ENCODE peak calls at places on chromosome 13, in six cellular contexts. One of them, this sample, is unnamed.

GRCh38 chr13:51222510-51223283 is 499 bp downstream of the FAM124A start:
- DNase-seq in GM12878: no peak
- DNase-seq in MM.1S: no peak
- DNase-seq in GM23248: peak
- DNase-seq in K562: no peak
- DNase-seq in hepatocyte: peak
- DNase-seq in this sample: no peak

GRCh38 chr13:76036176-76036575 is 400.0 kb downstream of the LMO7 start:
- DNase-seq in K562: no peak
- DNase-seq in GM23248: no peak
- DNase-seq in MM.1S: no peak
- DNase-seq in GM12878: no peak
- DNase-seq in hepatocyte: no peak
- DNase-seq in this sample: no peak

GRCh38 chr13:51714663-51715168 is 89.2 kb downstream of the DHRS12 start:
- DNase-seq in K562: no peak
- DNase-seq in hepatocyte: no peak
- DNase-seq in MM.1S: peak
- DNase-seq in GM12878: peak
- DNase-seq in GM23248: peak
- DNase-seq in this sample: no peak

GRCh38 chr13:44474122-44474910 is 100.7 kb downstream of the SERP2 start:
- DNase-seq in hepatocyte: no peak
- DNase-seq in K562: no peak
- DNase-seq in GM12878: no peak
- DNase-seq in GM23248: peak
- DNase-seq in MM.1S: no peak
- DNase-seq in this sample: no peak

GRCh38 chr13:43546260-43546659 is 240.5 kb downstream of the ENOX1 start:
- DNase-seq in hepatocyte: no peak
- DNase-seq in K562: no peak
- DNase-seq in GM12878: no peak
- DNase-seq in MM.1S: no peak
- DNase-seq in GM23248: no peak
- DNase-seq in this sample: no peak

GRCh38 chr13:37995052-37995451 is 125.5 kb upstream of the TRPC4 start:
- DNase-seq in GM23248: peak
- DNase-seq in hepatocyte: peak
- DNase-seq in GM12878: no peak
- DNase-seq in MM.1S: no peak
- DNase-seq in K562: no peak
- DNase-seq in this sample: no peak

GRCh38 chr13:79912403-79912802 is 428.5 kb downstream of the SPRY2 start:
- DNase-seq in MM.1S: no peak
- DNase-seq in GM12878: no peak
- DNase-seq in GM23248: no peak
- DNase-seq in K562: no peak
- DNase-seq in hepatocyte: no peak
- DNase-seq in this sample: no peak

GRCh38 chr13:44243198-44243852 is 130.3 kb upstream of the SERP2 start:
- DNase-seq in hepatocyte: peak
- DNase-seq in GM23248: peak
- DNase-seq in K562: peak
- DNase-seq in GM12878: no peak
- DNase-seq in MM.1S: peak
- DNase-seq in this sample: peak

GRCh38 chr13:86085890-86086289 is 286.7 kb upstream of the SLITRK6 start:
- DNase-seq in GM23248: peak
- DNase-seq in GM12878: no peak
- DNase-seq in MM.1S: no peak
- DNase-seq in hepatocyte: no peak
- DNase-seq in K562: no peak
- DNase-seq in this sample: peak

GRCh38 chr13:44383945-44384344 is 10.3 kb downstream of the SERP2 start:
- DNase-seq in K562: no peak
- DNase-seq in MM.1S: no peak
- DNase-seq in GM12878: no peak
- DNase-seq in GM23248: no peak
- DNase-seq in hepatocyte: no peak
- DNase-seq in this sample: no peak

GRCh38 chr13:43401364-43401763 is 378.0 kb downstream of the DNAJC15 start:
- DNase-seq in hepatocyte: no peak
- DNase-seq in GM12878: no peak
- DNase-seq in MM.1S: no peak
- DNase-seq in K562: no peak
- DNase-seq in GM23248: no peak
- DNase-seq in this sample: no peak

GRCh38 chr13:59677966-59678814 is 485.5 kb downstream of the DIAPH3 start:
- DNase-seq in K562: peak
- DNase-seq in hepatocyte: peak
- DNase-seq in MM.1S: peak
- DNase-seq in GM12878: no peak
- DNase-seq in GM23248: peak
- DNase-seq in this sample: peak

GRCh38 chr13:98738213-98738612 is 14.3 kb downstream of the SLC15A1 start:
- DNase-seq in hepatocyte: no peak
- DNase-seq in K562: no peak
- DNase-seq in GM23248: no peak
- DNase-seq in GM12878: no peak
- DNase-seq in MM.1S: no peak
- DNase-seq in this sample: no peak

GRCh38 chr13:29906432-29907011 is 56.1 kb upstream of the UBL3 start:
- DNase-seq in K562: no peak
- DNase-seq in hepatocyte: no peak
- DNase-seq in GM23248: no peak
- DNase-seq in GM12878: no peak
- DNase-seq in MM.1S: no peak
- DNase-seq in this sample: no peak

GRCh38 chr13:50544226-50544625 is 299.3 kb downstream of the DLEU7 start:
- DNase-seq in K562: no peak
- DNase-seq in MM.1S: no peak
- DNase-seq in GM12878: no peak
- DNase-seq in hepatocyte: no peak
- DNase-seq in GM23248: no peak
- DNase-seq in this sample: no peak

GRCh38 chr13:46341112-46341711 is 45.8 kb downstream of the RUBCNL start:
- DNase-seq in GM12878: peak
- DNase-seq in K562: no peak
- DNase-seq in GM23248: peak
- DNase-seq in hepatocyte: no peak
- DNase-seq in MM.1S: no peak
- DNase-seq in this sample: no peak

GRCh38 chr13:69243366-69243765 is 864.3 kb upstream of the ATXN8OS start:
- DNase-seq in GM12878: no peak
- DNase-seq in hepatocyte: no peak
- DNase-seq in GM23248: no peak
- DNase-seq in K562: no peak
- DNase-seq in MM.1S: no peak
- DNase-seq in this sample: no peak

GRCh38 chr13:76016799-76017198 is 380.7 kb downstream of the LMO7 start:
- DNase-seq in K562: peak
- DNase-seq in MM.1S: peak
- DNase-seq in hepatocyte: peak
- DNase-seq in GM12878: no peak
- DNase-seq in GM23248: peak
- DNase-seq in this sample: peak

GRCh38 chr13:80276371-80277289 is 64.3 kb downstream of the SPRY2 start:
- DNase-seq in MM.1S: no peak
- DNase-seq in GM23248: peak
- DNase-seq in hepatocyte: no peak
- DNase-seq in K562: no peak
- DNase-seq in GM12878: no peak
- DNase-seq in this sample: no peak

GRCh38 chr13:111625526-111626315 is 305.3 kb downstream of the TEX29 start:
- DNase-seq in GM23248: no peak
- DNase-seq in GM12878: no peak
- DNase-seq in K562: no peak
- DNase-seq in hepatocyte: no peak
- DNase-seq in MM.1S: no peak
- DNase-seq in this sample: no peak

GRCh38 chr13:20566424-20566916 is 487 bp upstream of the IFT88 start:
- DNase-seq in hepatocyte: peak
- DNase-seq in MM.1S: peak
- DNase-seq in GM12878: no peak
- DNase-seq in GM23248: peak
- DNase-seq in K562: peak
- DNase-seq in this sample: no peak

GRCh38 chr13:102556806-102557205 is 40.0 kb upstream of the TPP2 start:
- DNase-seq in MM.1S: peak
- DNase-seq in K562: no peak
- DNase-seq in hepatocyte: no peak
- DNase-seq in GM23248: no peak
- DNase-seq in GM12878: no peak
- DNase-seq in this sample: no peak

GRCh38 chr13:104782741-104783140 is 1716.5 kb upstream of the SLC10A2 start:
- DNase-seq in MM.1S: no peak
- DNase-seq in GM12878: no peak
- DNase-seq in hepatocyte: no peak
- DNase-seq in K562: no peak
- DNase-seq in GM23248: no peak
- DNase-seq in this sample: no peak

GRCh38 chr13:30766957-30767603 is 31.7 kb downstream of the ALOX5AP start:
- DNase-seq in MM.1S: no peak
- DNase-seq in hepatocyte: peak
- DNase-seq in GM23248: no peak
- DNase-seq in K562: no peak
- DNase-seq in GM12878: peak
- DNase-seq in this sample: no peak

DNA sequence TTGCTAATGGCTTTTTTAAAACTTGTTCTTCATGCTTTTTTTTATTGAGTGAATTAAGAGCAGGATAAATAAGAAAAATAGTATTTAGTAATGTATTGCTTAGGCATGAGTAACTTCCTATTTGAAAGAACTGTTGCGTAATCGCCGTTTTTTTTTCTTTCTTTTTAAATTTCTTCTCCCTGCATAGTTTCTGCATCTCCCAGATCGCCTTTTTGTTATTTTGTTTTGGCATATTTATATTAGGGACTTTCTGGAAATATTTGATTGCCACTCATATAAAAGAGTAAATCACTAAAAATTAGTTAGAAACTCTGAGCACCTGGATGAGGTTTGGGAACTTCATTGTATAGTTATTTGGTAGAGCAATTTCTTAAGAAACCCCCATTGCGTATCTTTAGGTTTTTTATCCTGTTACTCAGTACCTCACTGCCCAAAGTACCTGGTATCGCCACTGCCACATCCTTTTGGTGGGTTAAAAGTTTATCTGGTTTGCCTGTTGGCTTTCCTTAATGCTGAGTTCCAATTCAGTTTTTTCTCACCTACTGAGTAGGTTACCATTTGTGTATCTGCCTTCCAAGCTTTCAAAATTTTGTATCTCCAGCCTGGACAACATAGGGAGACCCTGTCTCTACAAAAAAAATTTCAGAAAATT is 36.2 kb upstream of the LPAR6 start:
- DNase-seq in GM23248: peak
- DNase-seq in hepatocyte: no peak
- DNase-seq in K562: no peak
- DNase-seq in MM.1S: no peak
- DNase-seq in GM12878: no peak
- DNase-seq in this sample: no peak
- H3K4me3 ChIP-seq in GM23248: peak
- H3K4me3 ChIP-seq in hepatocyte: no peak
- H3K4me3 ChIP-seq in K562: no peak
- H3K4me3 ChIP-seq in MM.1S: no peak
- H3K4me3 ChIP-seq in GM12878: no peak
- H3K4me3 ChIP-seq in this sample: no peak

DNA sequence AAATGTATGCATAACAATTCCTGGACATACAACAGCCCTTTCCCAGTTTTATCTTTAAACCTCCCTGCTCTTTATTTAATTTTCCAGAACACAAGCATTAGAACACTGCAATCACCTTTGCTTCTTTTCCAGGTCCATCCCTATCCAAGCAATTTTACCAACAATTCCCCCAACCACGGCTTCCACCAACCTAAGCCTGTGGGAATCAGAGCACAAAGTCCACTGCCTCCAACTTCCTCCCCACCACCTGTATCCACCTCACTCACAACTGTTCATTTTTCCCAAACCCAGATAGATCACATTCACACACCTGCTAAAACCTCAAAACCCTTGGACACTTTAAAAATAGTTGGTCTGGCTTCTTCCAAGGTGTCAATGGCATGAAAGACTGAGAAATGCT is 39.5 kb downstream of the FOXO1 start:
- DNase-seq in GM12878: no peak
- DNase-seq in GM23248: no peak
- DNase-seq in MM.1S: no peak
- DNase-seq in hepatocyte: no peak
- DNase-seq in K562: no peak
- DNase-seq in this sample: no peak
- H3K4me2 ChIP-seq in GM12878: no peak
- H3K4me2 ChIP-seq in GM23248: no peak
- H3K4me2 ChIP-seq in MM.1S: no peak
- H3K4me2 ChIP-seq in hepatocyte: no peak
- H3K4me2 ChIP-seq in K562: no peak
- H3K4me2 ChIP-seq in this sample: peak

GRCh38 chr13:84433024-84433423 is 550.8 kb upstream of the SLITRK1 start:
- DNase-seq in K562: no peak
- DNase-seq in hepatocyte: no peak
- DNase-seq in MM.1S: no peak
- DNase-seq in GM23248: peak
- DNase-seq in GM12878: no peak
- DNase-seq in this sample: no peak

GRCh38 chr13:84431646-84432045 is 549.4 kb upstream of the SLITRK1 start:
- DNase-seq in hepatocyte: no peak
- DNase-seq in MM.1S: no peak
- DNase-seq in GM23248: peak
- DNase-seq in GM12878: no peak
- DNase-seq in K562: no peak
- DNase-seq in this sample: no peak

GRCh38 chr13:84430015-84430414 is 547.7 kb upstream of the SLITRK1 start:
- DNase-seq in hepatocyte: no peak
- DNase-seq in K562: no peak
- DNase-seq in MM.1S: no peak
- DNase-seq in GM23248: peak
- DNase-seq in GM12878: no peak
- DNase-seq in this sample: no peak

GRCh38 chr13:84430441-84430840 is 548.2 kb upstream of the SLITRK1 start:
- DNase-seq in K562: no peak
- DNase-seq in MM.1S: no peak
- DNase-seq in GM23248: peak
- DNase-seq in GM12878: no peak
- DNase-seq in hepatocyte: no peak
- DNase-seq in this sample: no peak
- H2AFZ ChIP-seq in K562: no peak
- H2AFZ ChIP-seq in MM.1S: no peak
- H2AFZ ChIP-seq in GM23248: no peak
- H2AFZ ChIP-seq in GM12878: no peak
- H2AFZ ChIP-seq in hepatocyte: no peak
- H2AFZ ChIP-seq in this sample: no peak

GRCh38 chr13:72677431-72677830 is 50.0 kb downstream of the MZT1 start:
- DNase-seq in hepatocyte: no peak
- DNase-seq in GM12878: no peak
- DNase-seq in MM.1S: no peak
- DNase-seq in GM23248: no peak
- DNase-seq in K562: no peak
- DNase-seq in this sample: no peak

DNA sequence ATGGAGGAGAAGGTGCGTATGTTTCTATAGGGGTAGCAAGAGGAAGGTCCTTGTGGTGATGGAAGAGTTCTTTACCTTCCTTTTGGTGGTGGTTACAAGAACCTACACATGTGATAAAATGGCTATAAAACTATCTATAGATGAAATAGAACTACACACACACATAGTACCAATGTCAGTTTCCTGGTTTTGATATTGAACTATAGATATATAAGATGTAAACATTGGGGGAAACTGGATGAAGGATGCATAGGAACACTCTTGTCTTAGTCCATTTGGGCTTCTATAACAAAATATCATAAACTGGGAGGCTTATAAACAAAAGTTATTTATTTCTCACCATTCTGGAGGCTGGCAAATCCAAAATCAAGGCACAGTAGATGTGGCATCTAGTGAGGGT is 47.1 kb downstream of the MZT1 start:
- DNase-seq in GM12878: no peak
- DNase-seq in GM23248: no peak
- DNase-seq in MM.1S: no peak
- DNase-seq in K562: no peak
- DNase-seq in hepatocyte: no peak
- DNase-seq in this sample: no peak
- H3K4me3 ChIP-seq in GM12878: no peak
- H3K4me3 ChIP-seq in GM23248: no peak
- H3K4me3 ChIP-seq in MM.1S: no peak
- H3K4me3 ChIP-seq in K562: no peak
- H3K4me3 ChIP-seq in hepatocyte: no peak
- H3K4me3 ChIP-seq in this sample: no peak

This sample was measured in Karpas-422.